ENCODE peak calls at places on chromosomes 11 and 22, in nine cellular contexts. U is activated CD8-positive, alpha-beta memory T cell treated with anti-CD3 and anti-CD28 coated beads for 1 hour; D is HT1080; J is T-helper 1 cell; X is activated naive CD8-positive, alpha-beta T cell treated with anti-CD3 and anti-CD28 coated beads, Interleukin-2, amount 50 U/mL, for 16 hours; H is C1 segment of cervical spinal cord; R is A673; N is hippocampal formation; S is stimulated activated naive CD8-positive, alpha-beta T cell treated with anti-CD3 and anti-CD28 coated beads, Interleukin-15, amount 100 ng/mL, for 72 hours. K is an unnamed sample.

GRCh38 chr22:29311468-29312217 is 3.9 kb downstream of the RASL10A start:
- DNase-seq in U (no peak), D (no peak), J (no peak), X (no peak), H (no peak), R (no peak), N (no peak), S (no peak), K (no peak)

GRCh38 chr11:75063732-75064314 is 32.9 kb downstream of the OR2AT4 start:
- DNase-seq in U (no peak), D (peak), J (no peak), X (no peak), H (no peak), R (no peak), N (no peak), S (no peak), K (no peak)

GRCh38 chr22:41538583-41538982 is 5.7 kb downstream of the POLR3H start:
- DNase-seq in U (no peak), D (no peak), J (no peak), X (no peak), H (peak), R (no peak), N (peak), S (no peak), K (no peak)

GRCh38 chr22:22943521-22944267 is 56.1 kb downstream of the IGLL5 start:
- DNase-seq in U (no peak), D (no peak), J (no peak), X (no peak), H (no peak), R (no peak), N (no peak), S (no peak), K (no peak)

GRCh38 chr22:42905217-42905616 is 48.1 kb upstream of the ARFGAP3 start:
- DNase-seq in U (no peak), D (no peak), J (no peak), X (no peak), H (no peak), R (no peak), N (no peak), S (no peak), K (no peak)

GRCh38 chr22:19086944-19087343 is 35.3 kb downstream of the DGCR2 start:
- DNase-seq in U (no peak), D (peak), J (no peak), X (no peak), H (no peak), R (no peak), N (no peak), S (no peak), K (no peak)

GRCh38 chr22:20660441-20661054 is 113.4 kb upstream of the SERPIND1 start:
- DNase-seq in U (no peak), D (no peak), J (no peak), X (no peak), H (no peak), R (no peak), N (no peak), S (no peak), K (no peak)

GRCh38 chr22:19892249-19892879 is 37.7 kb upstream of the GNB1L start:
- DNase-seq in U (peak), D (no peak), J (peak), X (peak), H (no peak), R (no peak), N (no peak), S (peak), K (no peak)

GRCh38 chr11:27347949-27348879 is 14.8 kb downstream of the CCDC34 start:
- DNase-seq in U (no peak), D (no peak), J (no peak), X (no peak), H (no peak), R (peak), N (no peak), S (no peak), K (no peak)

GRCh38 chr11:33463059-33463458 is 205.9 kb downstream of the HIPK3 start:
- DNase-seq in U (no peak), D (peak), J (no peak), X (no peak), H (no peak), R (no peak), N (no peak), S (no peak), K (no peak)

GRCh38 chr22:25452116-25452700 is 112.3 kb upstream of the GRK3 start:
- DNase-seq in U (no peak), D (no peak), J (no peak), X (no peak), H (no peak), R (no peak), N (no peak), S (no peak), K (no peak)

GRCh38 chr11:45285931-45286632 is at the start of gene SYT13:
- DNase-seq in U (no peak), D (no peak), J (no peak), X (no peak), H (peak), R (no peak), N (no peak), S (no peak), K (peak)

GRCh38 chr11:126310229-126310991 is 6.5 kb downstream of the DCPS start:
- DNase-seq in U (peak), D (peak), J (peak), X (peak), H (peak), R (peak), N (peak), S (peak), K (peak)

GRCh38 chr11:705646-706438 is at the start of gene EPS8L2:
- DNase-seq in U (no peak), D (no peak), J (no peak), X (no peak), H (no peak), R (no peak), N (no peak), S (no peak), K (peak)

K was measured in ACHN.